ENCODE peak calls at places on chromosomes 11 and 22, in eight cellular contexts. Z is NCI-H446, C is lower leg skin, S is hypothalamus, B is GM04504, H is brain pericyte, E is mucosa of gallbladder, N is iPS-NIHi11. O is an unnamed sample.

GRCh38 chr22:27850000-27850465 is 48.5 kb upstream of the MN1 start:
- DNase-seq in H (no peak), C (no peak), N (no peak), B (no peak), Z (no peak), S (no peak), E (no peak), O (no peak)

GRCh38 chr11:28537822-28538221 is 429.6 kb downstream of the METTL15 start:
- DNase-seq in S (no peak), B (no peak), H (no peak), Z (no peak), E (no peak), C (no peak), N (no peak), O (no peak)

GRCh38 chr22:49203091-49203862 is 624.4 kb downstream of the BRD1 start:
- DNase-seq in C (peak), H (no peak), N (peak), E (no peak), B (no peak), Z (no peak), S (no peak), O (no peak)

GRCh38 chr22:30021881-30022619 is 58.2 kb upstream of the HORMAD2 start:
- DNase-seq in B (no peak), E (no peak), S (no peak), N (no peak), Z (no peak), C (peak), H (no peak), O (no peak)

GRCh38 chr11:111834432-111835163 is 36.8 kb downstream of the ALG9 start:
- DNase-seq in B (no peak), N (no peak), C (no peak), S (no peak), H (no peak), E (no peak), Z (no peak), O (no peak)

GRCh38 chr11:115707180-115707905 is 203.1 kb upstream of the CADM1 start:
- DNase-seq in B (no peak), N (no peak), H (no peak), S (no peak), Z (no peak), C (no peak), E (peak), O (no peak)

GRCh38 chr11:70454197-70454767 is 56.0 kb downstream of the CTTN start:
- DNase-seq in S (no peak), B (no peak), N (no peak), Z (no peak), C (no peak), E (no peak), H (peak), O (no peak)

GRCh38 chr22:41048791-41049717 is 43.3 kb upstream of the EP300 start:
- DNase-seq in E (peak), B (peak), H (no peak), C (peak), S (no peak), Z (no peak), N (peak), O (no peak)

GRCh38 chr11:62926669-62927455 is 5.7 kb upstream of the CHRM1 start:
- DNase-seq in S (no peak), B (no peak), H (no peak), Z (no peak), C (no peak), N (no peak), E (no peak), O (no peak)

GRCh38 chr11:63564785-63565350 is 1.7 kb upstream of the PLAAT2 start:
- DNase-seq in C (peak), B (no peak), Z (no peak), E (peak), N (no peak), H (no peak), S (no peak), O (no peak)

GRCh38 chr22:40628354-40629042 is 8.0 kb downstream of the MRTFA start:
- DNase-seq in N (no peak), S (no peak), H (no peak), C (no peak), E (no peak), Z (no peak), B (no peak), O (no peak)

GRCh38 chr11:43943357-43943930 is 1.0 kb downstream of the C11orf96 start:
- DNase-seq in H (no peak), N (no peak), E (no peak), S (no peak), C (peak), Z (no peak), B (no peak), O (no peak)

GRCh38 chr11:66317322-66317765 is 500 bp upstream of the CD248 start:
- DNase-seq in S (no peak), E (peak), N (no peak), C (no peak), H (peak), Z (no peak), B (no peak), O (peak)

GRCh38 chr11:94948070-94948617 is 25.2 kb downstream of the CWC15 start:
- DNase-seq in C (no peak), B (peak), S (no peak), Z (no peak), N (no peak), E (no peak), H (no peak), O (no peak)

GRCh38 chr11:68903288-68903630 is 373 bp downstream of the MRPL21 start:
- DNase-seq in B (no peak), E (no peak), S (no peak), Z (no peak), H (no peak), C (no peak), N (no peak), O (no peak)

GRCh38 chr22:19524170-19525115 is at the start of gene CLDN5:
- DNase-seq in C (no peak), Z (no peak), H (no peak), E (no peak), N (peak), S (no peak), B (no peak), O (no peak)

GRCh38 chr11:35347921-35348331 is 71.4 kb downstream of the SLC1A2 start:
- DNase-seq in E (peak), Z (no peak), C (no peak), H (no peak), S (no peak), N (no peak), B (peak), O (no peak)

GRCh38 chr22:40294696-40295095 is 51.6 kb upstream of the ADSL start:
- DNase-seq in E (no peak), Z (no peak), N (no peak), B (no peak), C (no peak), S (no peak), H (no peak), O (no peak)

GRCh38 chr11:5691963-5692358 is 2.4 kb downstream of the TRIM22 start:
- DNase-seq in E (no peak), Z (no peak), C (no peak), H (no peak), N (no peak), S (no peak), B (no peak), O (no peak)

GRCh38 chr11:86596861-86597632 is 75.4 kb downstream of the ME3 start:
- DNase-seq in B (no peak), E (no peak), N (no peak), Z (no peak), C (no peak), S (no peak), H (no peak), O (no peak)

GRCh38 chr22:29454186-29454745 is 15.9 kb downstream of the RFPL1 start:
- DNase-seq in C (no peak), Z (no peak), N (no peak), S (no peak), H (no peak), E (peak), B (no peak), O (no peak)

GRCh38 chr22:40190501-40190900 is 12.8 kb downstream of the TNRC6B start:
- DNase-seq in E (no peak), Z (no peak), N (no peak), H (no peak), C (no peak), S (no peak), B (no peak), O (no peak)

GRCh38 chr22:39725351-39726035 is 154.9 kb downstream of the CACNA1I start:
- DNase-seq in H (no peak), E (no peak), B (no peak), C (peak), N (no peak), Z (no peak), S (no peak), O (no peak)

GRCh38 chr11:15557831-15558230 is 443.1 kb downstream of the INSC start:
- DNase-seq in H (no peak), B (no peak), S (no peak), Z (no peak), C (no peak), E (no peak), N (no peak), O (no peak)

GRCh38 chr11:32056445-32056844 is 34.4 kb upstream of the RCN1 start:
- DNase-seq in E (no peak), H (no peak), Z (no peak), C (no peak), N (no peak), S (no peak), B (peak), O (no peak)

GRCh38 chr22:43731986-43732385 is 80.1 kb downstream of the EFCAB6 start:
- DNase-seq in B (no peak), S (no peak), H (no peak), C (no peak), Z (no peak), E (no peak), N (no peak), O (no peak)

GRCh38 chr22:49233507-49234100 is 594.1 kb downstream of the BRD1 start:
- DNase-seq in Z (no peak), C (peak), N (no peak), S (no peak), E (peak), H (no peak), B (no peak), O (no peak)

GRCh38 chr11:129141748-129142475 is 50.2 kb downstream of the ARHGAP32 start:
- DNase-seq in C (no peak), N (no peak), S (no peak), H (no peak), B (peak), Z (peak), E (no peak), O (no peak)

GRCh38 chr22:50027639-50028537 is 15.3 kb upstream of the IL17REL start:
- DNase-seq in E (no peak), N (peak), H (no peak), C (peak), B (no peak), S (no peak), Z (no peak), O (peak)

O was measured in T-cell.